ENCODE peak calls at places on chromosomes 5 and 9, in eight cellular contexts. J is Calu3, X is AG04450, U is NCI-H1105, N is lung, H is HT1080, C is HS-5, I is stomach. V is an unnamed sample.

GRCh38 chr5:160369990-160370712 is at the start of gene C1QTNF2:
- DNase-seq in J (peak; percentile 32), X (peak; percentile 48), U (no peak), N (no peak), H (peak; percentile 47), C (peak; percentile 10), I (peak; percentile 43), V (peak; percentile 64)

GRCh38 chr9:127869310-127870152 is 7.9 kb downstream of the AK1 start:
- DNase-seq in J (peak; percentile 89), X (peak; percentile 36), U (peak; percentile 70), N (peak; percentile 93), H (peak; percentile 79), C (peak; percentile 23), I (peak; percentile 90), V (peak; percentile 92)

GRCh38 chr5:169745441-169746146 is 108.5 kb downstream of the DOCK2 start:
- DNase-seq in J (no peak), X (no peak), U (no peak), N (no peak), H (peak; percentile 27), C (no peak), I (no peak), V (no peak)

GRCh38 chr5:55620009-55620770 is 85.4 kb upstream of the PLPP1 start:
- DNase-seq in J (no peak), X (no peak), U (no peak), N (no peak), H (no peak), C (no peak), I (no peak), V (no peak)

GRCh38 chr5:73119492-73120157 is 750 bp upstream of the TMEM171 start:
- DNase-seq in J (peak; percentile 79), X (no peak), U (no peak), N (no peak), H (no peak), C (no peak), I (peak; percentile 73), V (peak; percentile 75)

GRCh38 chr5:171363846-171364245 is 23.8 kb upstream of the NPM1 start:
- DNase-seq in J (no peak), X (no peak), U (no peak), N (no peak), H (no peak), C (no peak), I (no peak), V (no peak)

GRCh38 chr5:143596500-143596820 is 193.0 kb upstream of the NR3C1 start:
- DNase-seq in J (no peak), X (no peak), U (no peak), N (no peak), H (no peak), C (no peak), I (no peak), V (no peak)

GRCh38 chr9:61665330-61665751 is 475.5 kb downstream of the SPATA31A7 start:
- DNase-seq in J (no peak), X (no peak), U (peak; percentile 18), N (no peak), H (no peak), C (no peak), I (peak; percentile 14), V (peak; percentile 3)

GRCh38 chr9:108671156-108671555 is 184.6 kb downstream of the ACTL7B start:
- DNase-seq in J (no peak), X (no peak), U (no peak), N (no peak), H (peak; percentile 21), C (no peak), I (no peak), V (no peak)

GRCh38 chr9:33186457-33187168 is 19.5 kb upstream of the B4GALT1 start:
- DNase-seq in J (no peak), X (no peak), U (no peak), N (no peak), H (no peak), C (no peak), I (peak; percentile 68), V (peak; percentile 38)

GRCh38 chr9:111531716-111532115 is 6.7 kb downstream of the ZNF483 start:
- DNase-seq in J (no peak), X (no peak), U (no peak), N (no peak), H (no peak), C (no peak), I (no peak), V (no peak)

GRCh38 chr5:142325677-142326479 is 1.1 kb upstream of the SPRY4 start:
- DNase-seq in J (peak; percentile 88), X (no peak), U (peak; percentile 20), N (peak; percentile 64), H (peak; percentile 90), C (no peak), I (peak; percentile 44), V (peak; percentile 47)

GRCh38 chr5:64759960-64760695 is 8.4 kb downstream of the SREK1IP1 start:
- DNase-seq in J (no peak), X (no peak), U (no peak), N (no peak), H (no peak), C (no peak), I (no peak), V (no peak)

GRCh38 chr5:132456553-132457361 is 33.8 kb downstream of the IRF1 start:
- DNase-seq in J (no peak), X (no peak), U (no peak), N (peak; percentile 66), H (peak; percentile 78), C (no peak), I (peak; percentile 62), V (peak; percentile 78)

GRCh38 chr5:139562847-139563246 is 1.7 kb downstream of the UBE2D2 start:
- DNase-seq in J (no peak), X (no peak), U (no peak), N (no peak), H (no peak), C (no peak), I (no peak), V (no peak)

GRCh38 chr9:120344230-120344629 is 235.7 kb downstream of the CDK5RAP2 start:
- DNase-seq in J (no peak), X (peak; percentile 16), U (no peak), N (no peak), H (peak; percentile 91), C (peak; percentile 73), I (no peak), V (no peak)

GRCh38 chr5:42349163-42349562 is 74.1 kb upstream of the GHR start:
- DNase-seq in J (no peak), X (no peak), U (no peak), N (no peak), H (no peak), C (no peak), I (no peak), V (no peak)

GRCh38 chr9:96048116-96048953 is 172.8 kb downstream of the ERCC6L2 start:
- DNase-seq in J (no peak), X (no peak), U (no peak), N (no peak), H (no peak), C (no peak), I (peak; percentile 80), V (no peak)

GRCh38 chr9:38619556-38620447 is 594 bp downstream of the ANKRD18A start:
- DNase-seq in J (peak; percentile 1), X (no peak), U (peak; percentile 4), N (no peak), H (no peak), C (no peak), I (no peak), V (peak; percentile 46)

GRCh38 chr5:11048760-11049159 is 287.7 kb upstream of the DAP start:
- DNase-seq in J (peak; percentile 45), X (no peak), U (no peak), N (no peak), H (no peak), C (no peak), I (no peak), V (no peak)

GRCh38 chr5:16579142-16579541 is 37.7 kb downstream of the RETREG1 start:
- DNase-seq in J (no peak), X (no peak), U (no peak), N (no peak), H (no peak), C (no peak), I (peak; percentile 60), V (no peak)

V was measured in transverse colon.